ENCODE peak calls at places on chromosomes 1 and 21, in six cellular contexts. F is T-helper 2 cell, X is astrocyte, J is NCI-H1105, N is NCI-H1694, V is GOT3. T is an unnamed sample.

GRCh38 chr1:5770981-5771765 is 221.1 kb downstream of the NPHP4 start:
- DNase-seq in F (no peak), V (no peak), J (no peak), N (peak), X (no peak), T (no peak)

GRCh38 chr1:184889183-184889582 is 85.1 kb downstream of the NIBAN1 start:
- DNase-seq in V (no peak), N (peak), F (no peak), X (no peak), J (no peak), T (no peak)

GRCh38 chr1:154755858-154756730 is 114.0 kb downstream of the KCNN3 start:
- DNase-seq in J (no peak), N (no peak), F (no peak), X (peak), V (no peak), T (no peak)

GRCh38 chr21:44958471-44959191 is 18.8 kb downstream of the SLX9 start:
- DNase-seq in X (peak), F (no peak), N (no peak), V (peak), J (no peak), T (no peak)

GRCh38 chr1:221012087-221012486 is 132.8 kb downstream of the HLX start:
- DNase-seq in J (no peak), N (no peak), V (no peak), X (no peak), F (no peak), T (no peak)

GRCh38 chr1:30505853-30506784 is 217.3 kb downstream of the MATN1 start:
- DNase-seq in V (no peak), X (no peak), J (no peak), F (no peak), N (no peak), T (no peak)

GRCh38 chr21:38499296-38499695 is 1.0 kb upstream of the ERG start:
- DNase-seq in F (no peak), X (peak), J (no peak), N (no peak), V (no peak), T (no peak)

GRCh38 chr1:94726981-94727685 is 93.0 kb upstream of the SLC44A3 start:
- DNase-seq in X (no peak), V (no peak), N (no peak), F (no peak), J (no peak), T (no peak)

GRCh38 chr1:233020441-233020840 is 70.0 kb downstream of the NTPCR start:
- DNase-seq in J (no peak), X (peak), V (no peak), N (no peak), F (no peak), T (no peak)

GRCh38 chr1:25733271-25733670 is 66.7 kb upstream of the SELENON start:
- DNase-seq in X (no peak), F (no peak), N (no peak), J (no peak), V (no peak), T (no peak)

GRCh38 chr1:4702927-4703326 is 48.5 kb downstream of the AJAP1 start:
- DNase-seq in F (no peak), X (peak), V (no peak), N (no peak), J (no peak), T (no peak)

GRCh38 chr1:55645286-55645685 is 430.1 kb upstream of the USP24 start:
- DNase-seq in J (no peak), X (no peak), F (no peak), N (no peak), V (no peak), T (no peak)

GRCh38 chr1:20430355-20431290 is 55.4 kb downstream of the CAMK2N1 start:
- DNase-seq in J (peak), F (peak), N (peak), X (no peak), V (no peak), T (no peak)

GRCh38 chr1:212234431-212235298 is 50.5 kb upstream of the PPP2R5A start:
- DNase-seq in X (peak), N (no peak), V (no peak), J (no peak), F (no peak), T (no peak)

GRCh38 chr1:9651565-9652378 is at the start of gene PIK3CD:
- DNase-seq in F (peak), N (peak), X (peak), V (no peak), J (peak), T (no peak)

GRCh38 chr1:242524571-242525359 is at the start of gene PLD5:
- DNase-seq in X (no peak), N (peak), V (no peak), F (no peak), J (peak), T (no peak)

GRCh38 chr1:111719561-111720239 is 19.5 kb downstream of the INKA2 start:
- DNase-seq in V (no peak), X (no peak), N (no peak), F (no peak), J (no peak), T (no peak)

GRCh38 chr21:33937931-33938339 is 22.3 kb upstream of the ATP5PO start:
- DNase-seq in J (no peak), V (no peak), N (no peak), F (no peak), X (no peak), T (no peak)

GRCh38 chr1:175150596-175151319 is 41.8 kb downstream of the KIAA0040 start:
- DNase-seq in J (no peak), V (peak), X (no peak), F (no peak), N (no peak), T (no peak)

GRCh38 chr21:37074195-37074510 is 1.1 kb downstream of the TTC3 start:
- DNase-seq in X (no peak), N (no peak), F (no peak), V (no peak), J (peak), T (no peak)

GRCh38 chr1:9852410-9853301 is 28.9 kb upstream of the CLSTN1 start:
- DNase-seq in J (no peak), N (peak), V (no peak), F (no peak), X (peak), T (no peak)

GRCh38 chr1:203268901-203269653 is 36.2 kb upstream of the BTG2 start:
- DNase-seq in F (no peak), V (no peak), J (peak), X (peak), N (peak), T (no peak)

GRCh38 chr1:156929596-156930238 is 9.3 kb downstream of the LRRC71 start:
- DNase-seq in J (no peak), X (no peak), N (no peak), V (no peak), F (no peak), T (no peak)

GRCh38 chr1:178501705-178502329 is 5.1 kb upstream of the CLEC20A start:
- DNase-seq in F (peak), X (peak), N (peak), V (peak), J (peak), T (peak)

GRCh38 chr21:46626536-46627302 is 8.8 kb upstream of the PRMT2 start:
- DNase-seq in J (no peak), N (no peak), F (no peak), X (no peak), V (no peak), T (no peak)

GRCh38 chr1:5886140-5886483 is 106.1 kb downstream of the NPHP4 start:
- DNase-seq in X (no peak), V (no peak), F (no peak), J (no peak), N (no peak), T (no peak)

GRCh38 chr1:230047114-230047865 is 19.7 kb upstream of the GALNT2 start:
- DNase-seq in J (no peak), X (peak), V (no peak), N (no peak), F (no peak), T (no peak)

GRCh38 chr1:190179817-190180216 is 297.8 kb downstream of the BRINP3 start:
- DNase-seq in V (no peak), F (no peak), N (no peak), X (peak), J (no peak), T (no peak)

GRCh38 chr1:61955261-61955660 is 213.0 kb downstream of the PATJ start:
- DNase-seq in N (no peak), V (no peak), X (no peak), J (no peak), F (no peak), T (no peak)

GRCh38 chr1:12047120-12047876 is 15.8 kb upstream of the TNFRSF8 start:
- DNase-seq in F (peak), N (no peak), V (no peak), X (peak), J (no peak), T (peak)

GRCh38 chr1:168179411-168180147 is 817 bp downstream of the TIPRL start:
- DNase-seq in X (peak), V (no peak), N (no peak), J (no peak), F (no peak), T (no peak)

GRCh38 chr1:86487131-86487804 is 18.5 kb downstream of the CLCA1 start:
- DNase-seq in V (peak), N (no peak), J (no peak), X (peak), F (no peak), T (no peak)

GRCh38 chr1:109649380-109649987 is 6.4 kb upstream of the GSTM4 start:
- DNase-seq in N (peak), X (peak), F (no peak), V (no peak), J (no peak), T (no peak)